ENCODE peak calls at places on chromosomes 4 and X, in four cellular contexts. F is AG10803, U is chondrocyte, V is AG04449. K is an unnamed sample.
A peak's percentile ranks its signal among the peaks of the same experiment; 100 is the strongest.

GRCh38 chr4:54082168-54082567 is 17.8 kb upstream of the CHIC2 start:
- DNase-seq in U (no peak), F (peak; percentile 99), V (peak; percentile 96), K (peak; percentile 96)

GRCh38 chr4:87055340-87055739 is 120.5 kb downstream of the AFF1 start:
- DNase-seq in F (no peak), V (no peak), U (no peak), K (no peak)

GRCh38 chr4:141746026-141746425 is 109.6 kb downstream of the IL15 start:
- DNase-seq in V (no peak), F (no peak), U (no peak), K (no peak)

GRCh38 chr4:78069859-78070258 is 12.7 kb downstream of the FRAS1 start:
- DNase-seq in U (no peak), F (no peak), V (no peak), K (no peak)

GRCh38 chrX:46791927-46792825 is 33.3 kb upstream of the SLC9A7 start:
- DNase-seq in U (no peak), F (peak; percentile 93), V (peak; percentile 73), K (peak; percentile 91)

GRCh38 chrX:111822191-111822590 is 53.8 kb upstream of the TRPC5OS start:
- DNase-seq in V (no peak), U (no peak), F (no peak), K (no peak)

GRCh38 chr4:78845469-78845868 is 69.3 kb downstream of the BMP2K start:
- DNase-seq in V (no peak), F (no peak), U (no peak), K (no peak)

GRCh38 chr4:2822461-2823300 is 21.0 kb upstream of the ADD1 start:
- DNase-seq in V (no peak), F (no peak), U (peak; percentile 80), K (no peak)

GRCh38 chrX:7318246-7318645 is 170.3 kb upstream of the PUDP start:
- DNase-seq in U (no peak), V (no peak), F (peak; percentile 37), K (no peak)

GRCh38 chrX:8815460-8816065 is 14.4 kb upstream of the FAM9A start:
- DNase-seq in U (no peak), F (peak; percentile 21), V (no peak), K (peak; percentile 2)

GRCh38 chr4:69156913-69157312 is 57.6 kb downstream of the UGT2B11 start:
- DNase-seq in V (no peak), U (no peak), F (no peak), K (no peak)

GRCh38 chrX:83419030-83419792 is 88.9 kb upstream of the POU3F4 start:
- DNase-seq in U (peak; percentile 79), F (no peak), V (no peak), K (no peak)

GRCh38 chrX:132837126-132837525 is 121.3 kb downstream of the HS6ST2 start:
- DNase-seq in F (peak; percentile 54), V (no peak), U (no peak), K (no peak)

GRCh38 chr4:52983563-52984303 is 121.6 kb downstream of the RASL11B start:
- DNase-seq in F (peak; percentile 59), V (no peak), U (no peak), K (peak; percentile 62)

GRCh38 chr4:186104895-186105720 is 604 bp downstream of the FAM149A start:
- DNase-seq in U (no peak), F (no peak), V (no peak), K (no peak)

GRCh38 chr4:23930750-23931488 is 41.1 kb upstream of the PPARGC1A start:
- DNase-seq in V (no peak), F (peak; percentile 17), U (no peak), K (no peak)

GRCh38 chrX:38811515-38812239 is 10.4 kb downstream of the MID1IP1 start:
- DNase-seq in U (no peak), V (no peak), F (no peak), K (no peak)

GRCh38 chr4:40331092-40331824 is 3.9 kb upstream of the CHRNA9 start:
- DNase-seq in F (no peak), U (no peak), V (no peak), K (no peak)

GRCh38 chr4:37244583-37245390 is at the start of gene NWD2:
- DNase-seq in U (peak; percentile 86), F (no peak), V (no peak), K (no peak)

GRCh38 chr4:59457576-59457975 is 1742.5 kb upstream of the ADGRL3 start:
- DNase-seq in U (no peak), F (no peak), V (no peak), K (no peak)

GRCh38 chrX:137563681-137564651 is 2.0 kb upstream of the ZIC3 start:
- DNase-seq in F (no peak), U (no peak), V (no peak), K (no peak)

GRCh38 chr4:56468097-56468422 is 643 bp downstream of the SRP72 start:
- DNase-seq in F (no peak), U (no peak), V (no peak), K (no peak)

GRCh38 chr4:102759835-102760644 is 728 bp downstream of the MANBA start:
- DNase-seq in V (no peak), F (peak; percentile 45), U (no peak), K (peak; percentile 50)

GRCh38 chr4:139718833-139719232 is 53.2 kb downstream of the MGST2 start:
- DNase-seq in F (no peak), U (no peak), V (no peak), K (no peak)

GRCh38 chr4:135382280-135382679 is 1180.7 kb upstream of the PABPC4L start:
- DNase-seq in V (no peak), F (no peak), U (no peak), K (no peak)

GRCh38 chr4:38137080-38137479 is 176.9 kb downstream of the PTTG2 start:
- DNase-seq in V (no peak), F (no peak), U (no peak), K (no peak)

GRCh38 chr4:82421796-82422560 is 8.3 kb downstream of the HNRNPDL start:
- DNase-seq in F (no peak), U (no peak), V (no peak), K (no peak)

GRCh38 chr4:148497258-148497657 is 55.0 kb upstream of the NR3C2 start:
- DNase-seq in F (no peak), U (no peak), V (no peak), K (no peak)

GRCh38 chr4:178881937-178882336 is 1439.7 kb upstream of the AGA start:
- DNase-seq in V (no peak), F (no peak), U (no peak), K (no peak)

GRCh38 chr4:6908397-6909112 is 1.1 kb upstream of the TBC1D14 start:
- DNase-seq in U (no peak), F (peak; percentile 55), V (no peak), K (no peak)

GRCh38 chr4:186760576-186760975 is 36.9 kb upstream of the FAT1 start:
- DNase-seq in V (peak; percentile 94), U (no peak), F (peak; percentile 96), K (peak; percentile 77)

GRCh38 chr4:87679449-87680169 is 29.5 kb downstream of the DMP1 start:
- DNase-seq in V (no peak), U (no peak), F (peak; percentile 71), K (peak; percentile 28)

GRCh38 chr4:149980941-149981340 is 97.3 kb upstream of the DCLK2 start:
- DNase-seq in U (no peak), F (peak; percentile 56), V (no peak), K (peak; percentile 39)

GRCh38 chr4:155593793-155594192 is 72.9 kb upstream of the GUCY1A1 start:
- DNase-seq in F (no peak), V (no peak), U (no peak), K (no peak)

GRCh38 chrX:119539872-119540271 is 25.3 kb downstream of the STEEP1 start:
- DNase-seq in V (no peak), U (no peak), F (no peak), K (no peak)
- TF ChIP-seq CTCF in V (no peak), U (peak; percentile 15), F (no peak), K (peak; percentile 26)

GRCh38 chrX:70970482-70970999 is 39.6 kb upstream of the SLC7A3 start:
- DNase-seq in U (no peak), F (peak; percentile 12), V (no peak), K (peak; percentile 5)
- TF ChIP-seq CTCF in U (peak; percentile 78), F (peak; percentile 47), V (no peak), K (peak; percentile 63)

GRCh38 chr4:169485791-169486742 is 126.3 kb downstream of the NEK1 start:
- DNase-seq in F (peak; percentile 64), U (no peak), V (no peak), K (peak; percentile 49)

GRCh38 chr4:169485084-169485483 is 127.3 kb downstream of the NEK1 start:
- DNase-seq in F (peak; percentile 47), U (no peak), V (no peak), K (peak; percentile 7)

DNA sequence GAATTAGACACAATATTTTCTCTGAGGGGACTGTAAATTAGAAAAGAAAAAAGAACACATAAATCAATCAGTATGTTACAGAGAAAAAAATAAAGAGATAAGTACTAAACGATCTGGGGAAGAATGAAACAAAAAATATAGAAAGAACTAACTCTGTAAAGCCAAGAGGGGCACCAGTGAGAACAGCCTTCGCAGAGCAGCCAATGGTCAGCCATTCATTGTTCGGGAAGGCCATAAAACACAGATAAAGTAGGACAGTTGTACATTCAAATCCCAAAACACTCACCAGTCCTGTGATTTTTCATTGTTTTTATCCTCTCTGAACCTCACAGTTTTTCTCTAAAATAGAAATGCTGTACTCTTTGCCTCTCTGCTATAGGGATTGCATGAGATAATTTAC is 127.9 kb downstream of the NEK1 start:
- DNase-seq in F (peak; percentile 12), U (no peak), V (no peak), K (no peak)
- TF ChIP-seq CTCF in F (peak; percentile 9), U (peak; percentile 50), V (no peak), K (peak; percentile 30)

GRCh38 chrX:11787564-11787963 is 29.5 kb downstream of the MSL3 start:
- DNase-seq in U (no peak), F (peak; percentile 26), V (no peak), K (peak; percentile 53)
- TF ChIP-seq CTCF in U (peak; percentile 75), F (peak; percentile 63), V (peak; percentile 61), K (peak; percentile 79)

GRCh38 chrX:76454456-76454927 is 27.0 kb downstream of the MAGEE1 start:
- DNase-seq in U (no peak), F (peak; percentile 17), V (no peak), K (peak; percentile 8)
- TF ChIP-seq CTCF in U (peak; percentile 74), F (peak; percentile 64), V (peak; percentile 38), K (peak; percentile 67)

GRCh38 chr4:169902658-169903345 is 123.4 kb downstream of the MFAP3L start:
- DNase-seq in U (no peak), F (no peak), V (no peak), K (no peak)
- TF ChIP-seq CTCF in U (no peak), F (no peak), V (no peak), K (no peak)

DNA sequence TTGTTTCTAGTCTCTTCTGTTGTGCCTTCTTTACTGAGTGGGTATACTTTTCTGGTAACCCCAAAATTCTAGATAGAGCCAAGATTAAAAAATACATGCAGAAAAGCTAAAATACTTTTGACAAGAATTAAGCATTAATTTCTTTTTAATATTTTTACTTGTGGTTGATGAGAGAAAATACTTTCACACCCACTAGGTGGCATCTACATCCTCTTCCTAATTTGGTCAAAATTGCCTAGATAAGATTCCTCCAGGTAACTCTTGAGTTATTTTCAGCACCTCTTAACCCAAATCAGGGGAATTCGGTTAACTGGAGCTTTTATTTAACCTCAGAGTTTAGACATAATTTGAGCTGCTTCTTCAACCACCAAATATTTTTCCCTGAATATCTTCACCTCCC is 28.4 kb upstream of the COX7B2 start:
- DNase-seq in F (no peak), V (no peak), U (no peak), K (no peak)
- TF ChIP-seq CTCF in F (no peak), V (no peak), U (peak; percentile 77), K (peak; percentile 60)